ENCODE peak calls at places on chromosome 10, in eight cellular contexts. A is activated CD4-positive, CD25-positive, alpha-beta regulatory T cell treated with anti-CD3 and anti-CD28 coated beads, Interleukin-2, amount 50 U/mL, for 16 hours; N is HT-29; C is fibroblast of pulmonary artery; D is HEK293T; F is activated CD4-positive, alpha-beta T cell treated with anti-CD3 and anti-CD28 coated beads for 24 hours; M is GM04504; Y is T-helper 2 cell. Z is an unnamed sample.

GRCh38 chr10:76333331-76333730 is 901.9 kb downstream of the LRMDA start:
- DNase-seq in F (no peak), M (no peak), Y (no peak), D (no peak), N (no peak), C (no peak), A (no peak), Z (no peak)

GRCh38 chr10:112490543-112490942 is 43.5 kb downstream of the VTI1A start:
- DNase-seq in D (no peak), C (peak; percentile 22), F (no peak), Y (no peak), A (no peak), M (no peak), N (peak; percentile 68), Z (no peak)

GRCh38 chr10:119655566-119656001 is 4.4 kb downstream of the BAG3 start:
- DNase-seq in D (no peak), N (peak; percentile 76), F (peak; percentile 31), Y (peak; percentile 53), M (peak; percentile 44), C (peak; percentile 83), A (peak; percentile 6), Z (no peak)

GRCh38 chr10:992523-993340 is 4.5 kb downstream of the GTPBP4 start:
- DNase-seq in N (no peak), C (no peak), F (no peak), D (no peak), A (no peak), Y (no peak), M (no peak), Z (no peak)

GRCh38 chr10:125871341-125871740 is 9.8 kb downstream of the DHX32 start:
- DNase-seq in A (no peak), N (no peak), D (no peak), Y (no peak), M (no peak), F (no peak), C (no peak), Z (no peak)

GRCh38 chr10:114064151-114065045 is 20.7 kb downstream of the ADRB1 start:
- DNase-seq in A (no peak), Y (no peak), M (no peak), F (no peak), D (no peak), C (no peak), N (no peak), Z (no peak)

GRCh38 chr10:59970396-59971368 is 64.3 kb upstream of the CCDC6 start:
- DNase-seq in Y (no peak), N (no peak), F (no peak), D (no peak), C (no peak), A (no peak), M (no peak), Z (no peak)

GRCh38 chr10:24727811-24728210 is 4.1 kb upstream of the ARHGAP21 start:
- DNase-seq in N (no peak), C (peak; percentile 30), A (no peak), Y (no peak), M (no peak), D (no peak), F (no peak), Z (no peak)

GRCh38 chr10:72087969-72088878 is at the start of gene SPOCK2:
- DNase-seq in D (no peak), F (no peak), N (no peak), M (no peak), Y (peak; percentile 48), C (no peak), A (peak; percentile 46), Z (no peak)

GRCh38 chr10:6052247-6053221 is 9.6 kb downstream of the IL2RA start:
- DNase-seq in N (peak; percentile 47), Y (peak; percentile 73), A (peak; percentile 64), M (no peak), F (peak; percentile 67), D (no peak), C (no peak), Z (no peak)

GRCh38 chr10:75335191-75335590 is 66.4 kb downstream of the ZNF503 start:
- DNase-seq in A (no peak), D (no peak), F (no peak), Y (no peak), M (no peak), N (no peak), C (no peak), Z (no peak)

GRCh38 chr10:73910401-73910763 is 550 bp upstream of the PLAU start:
- DNase-seq in F (no peak), M (no peak), Y (no peak), A (no peak), N (no peak), C (no peak), D (no peak), Z (no peak)

GRCh38 chr10:69655868-69656555 is 26.0 kb downstream of the FAM241B start:
- DNase-seq in M (no peak), D (no peak), N (no peak), Y (no peak), F (no peak), C (no peak), A (no peak), Z (no peak)

GRCh38 chr10:43128958-43129706 is 9.1 kb upstream of the CSGALNACT2 start:
- DNase-seq in A (no peak), N (no peak), C (peak; percentile 95), D (no peak), Y (no peak), F (no peak), M (peak; percentile 90), Z (peak; percentile 11)

GRCh38 chr10:101270763-101271162 is 41.5 kb upstream of the LBX1 start:
- DNase-seq in N (no peak), F (no peak), D (no peak), M (no peak), C (no peak), A (no peak), Y (no peak), Z (no peak)

GRCh38 chr10:129126955-129127354 is 340.1 kb upstream of the MGMT start:
- DNase-seq in C (no peak), M (no peak), A (no peak), N (no peak), F (no peak), D (no peak), Y (no peak), Z (peak; percentile 22)

GRCh38 chr10:28254290-28254985 is 48.4 kb downstream of the MPP7 start:
- DNase-seq in F (no peak), C (peak; percentile 25), M (peak; percentile 49), A (no peak), N (peak; percentile 15), D (peak; percentile 9), Y (no peak), Z (no peak)

GRCh38 chr10:72334196-72334831 is 20.4 kb downstream of the DNAJB12 start:
- DNase-seq in C (peak; percentile 86), Y (no peak), N (no peak), F (no peak), A (no peak), M (no peak), D (no peak), Z (no peak)